ENCODE peak calls at places on chromosomes 13 and 19, in nine cellular contexts. X is GM23338; I is adrenal gland; L is naive thymus-derived CD4-positive, alpha-beta T cell; E is A549; F is K562; Y is CD4-positive, alpha-beta memory T cell; S is ovary; G is mucosa of descending colon. A is an unnamed sample. For H3K4me1, the result is how much of the 10 kb centered on the place peaks cover.

GRCh38 chr19:42274065-42274682 is 5.1 kb downstream of the CIC start:
- DNase-seq in L (no peak), I (no peak), G (peak), Y (no peak), S (no peak), F (no peak), X (no peak), E (no peak), A (no peak)

GRCh38 chr13:75178436-75178835 is 303.5 kb downstream of the TBC1D4 start:
- DNase-seq in F (no peak), Y (no peak), X (no peak), I (no peak), E (no peak), S (no peak), G (no peak), L (no peak), A (no peak)

GRCh38 chr19:49337267-49338022 is 2.2 kb downstream of the CD37 start:
- DNase-seq in L (no peak), X (peak), S (no peak), Y (no peak), F (no peak), I (peak), E (no peak), G (no peak), A (no peak)

GRCh38 chr13:78133511-78133910 is 214.9 kb upstream of the EDNRB start:
- DNase-seq in X (no peak), Y (no peak), S (no peak), L (no peak), E (no peak), I (no peak), F (no peak), G (no peak), A (no peak)

GRCh38 chr19:43782689-43783231 is 2.0 kb upstream of the KCNN4 start:
- DNase-seq in Y (peak), I (no peak), X (no peak), G (peak), F (peak), S (no peak), E (no peak), L (no peak), A (no peak)

GRCh38 chr19:2117215-2117960 is 20.7 kb downstream of the IZUMO4 start:
- DNase-seq in I (peak), F (no peak), E (no peak), Y (no peak), L (no peak), G (no peak), S (no peak), X (no peak), A (no peak)

GRCh38 chr13:99894835-99895427 is 76.6 kb downstream of the ZIC5 start:
- DNase-seq in L (no peak), I (no peak), G (peak), E (no peak), Y (no peak), S (no peak), X (peak), F (no peak), A (no peak)

GRCh38 chr19:275958-276646 is 15.1 kb downstream of the PLPP2 start:
- DNase-seq in E (no peak), L (no peak), Y (no peak), S (no peak), X (no peak), F (no peak), G (no peak), I (peak), A (no peak)

GRCh38 chr13:112770504-112770903 is 80.7 kb downstream of the ATP11A start:
- DNase-seq in I (no peak), F (no peak), X (no peak), Y (no peak), L (no peak), S (no peak), G (no peak), E (no peak), A (no peak)

GRCh38 chr19:6038634-6039405 is 60.9 kb upstream of the RANBP3 start:
- DNase-seq in F (no peak), E (no peak), L (no peak), X (no peak), I (peak), G (no peak), S (no peak), Y (no peak), A (no peak)

GRCh38 chr19:14150770-14151661 is 14.6 kb upstream of the ASF1B start:
- DNase-seq in E (no peak), S (no peak), G (no peak), Y (no peak), I (no peak), L (no peak), X (no peak), F (no peak), A (no peak)

GRCh38 chr13:23563085-23563484 is 7.1 kb upstream of the TNFRSF19 start:
- DNase-seq in I (no peak), Y (no peak), G (no peak), L (no peak), S (no peak), X (no peak), F (no peak), E (no peak), A (no peak)

GRCh38 chr13:85445534-85445933 is 353.7 kb downstream of the SLITRK6 start:
- DNase-seq in G (no peak), Y (no peak), X (no peak), E (no peak), S (no peak), L (no peak), I (no peak), F (no peak), A (no peak)

GRCh38 chr13:80329250-80329649 is 11.7 kb downstream of the SPRY2 start:
- DNase-seq in X (no peak), Y (no peak), F (no peak), L (no peak), S (no peak), E (no peak), G (no peak), I (no peak), A (no peak)

GRCh38 chr19:55283548-55284393 is at the start of gene BRSK1:
- DNase-seq in X (peak), L (no peak), Y (peak), F (peak), S (peak), G (peak), E (no peak), I (peak), A (peak)

GRCh38 chr13:49791753-49792549 is 531 bp downstream of the KPNA3 start:
- DNase-seq in Y (peak), F (peak), G (peak), S (no peak), L (peak), E (no peak), I (peak), X (peak), A (peak)

GRCh38 chr19:2015611-2015950 is at the start of gene BTBD2:
- DNase-seq in L (no peak), X (peak), S (peak), F (no peak), I (peak), E (no peak), G (peak), Y (peak), A (peak)

GRCh38 chr13:92390217-92390616 is 836.4 kb upstream of the GPC6 start:
- DNase-seq in X (no peak), G (no peak), S (no peak), Y (no peak), F (no peak), I (no peak), L (no peak), E (no peak), A (no peak)

GRCh38 chr13:44399045-44399444 is 25.4 kb downstream of the SERP2 start:
- DNase-seq in F (no peak), L (no peak), G (no peak), S (no peak), Y (no peak), E (no peak), X (no peak), I (no peak), A (no peak)

GRCh38 chr13:74074723-74075122 is 59.5 kb downstream of the KLF12 start:
- DNase-seq in L (no peak), F (no peak), E (no peak), S (no peak), X (no peak), G (no peak), Y (no peak), I (no peak), A (peak)

GRCh38 chr19:30056580-30056979 is 114.5 kb downstream of the URI1 start:
- DNase-seq in X (no peak), S (no peak), F (no peak), E (no peak), L (no peak), G (no peak), Y (no peak), I (no peak), A (no peak)

GRCh38 chr19:52739576-52739975 is 4.7 kb upstream of the ZNF611 start:
- DNase-seq in E (no peak), Y (no peak), I (no peak), G (no peak), S (no peak), X (peak), F (peak), L (no peak), A (no peak)

GRCh38 chr13:67123165-67123564 is 107.0 kb downstream of the PCDH9 start:
- DNase-seq in E (no peak), F (no peak), S (no peak), L (no peak), G (no peak), Y (no peak), X (no peak), I (no peak), A (peak)

GRCh38 chr19:6772866-6773322 is 386 bp downstream of the VAV1 start:
- DNase-seq in F (no peak), G (no peak), I (no peak), L (no peak), S (no peak), Y (no peak), E (no peak), X (no peak), A (no peak)

GRCh38 chr19:45785097-45785496 is 2.8 kb upstream of the DMPK start:
- DNase-seq in X (no peak), I (no peak), F (no peak), Y (no peak), L (no peak), G (no peak), E (no peak), S (no peak), A (no peak)

DNA sequence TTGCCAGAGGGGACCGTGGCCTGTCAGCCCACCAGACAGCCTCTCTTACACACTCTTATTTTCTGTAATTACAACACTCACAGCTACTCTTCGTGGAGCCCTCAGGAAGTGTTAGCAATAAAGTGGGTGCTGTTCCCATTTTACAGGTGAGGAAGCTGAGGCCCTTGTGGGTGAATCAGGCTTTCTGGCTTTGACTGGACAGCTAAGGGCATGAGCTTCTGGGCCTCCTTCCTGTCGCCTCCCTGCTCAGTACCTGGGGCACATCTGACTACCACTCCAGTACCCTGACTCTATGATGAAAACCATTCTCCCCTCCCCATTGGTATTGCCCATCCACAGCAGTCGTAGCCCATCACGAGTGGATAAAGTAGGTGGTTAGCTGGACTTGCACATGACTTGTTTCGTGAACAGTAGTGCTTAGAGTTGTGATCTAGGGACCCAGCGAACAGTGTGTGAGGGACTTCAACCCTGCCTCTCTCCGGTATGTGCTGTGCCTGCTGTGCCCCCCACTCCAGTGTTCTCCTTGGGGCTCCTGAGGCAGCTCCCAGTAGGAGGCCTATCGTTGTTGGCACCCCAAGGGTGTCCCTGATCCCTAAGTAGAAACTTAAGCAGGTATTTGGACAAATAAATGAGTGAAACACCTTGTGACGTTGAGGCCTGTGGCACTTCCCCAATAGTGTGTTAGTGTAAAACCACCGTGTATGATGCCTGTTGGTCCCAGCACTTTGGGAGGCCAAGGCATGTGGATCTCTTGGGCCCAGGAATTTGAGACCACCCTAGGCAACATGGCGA is 38.6 kb downstream of the GATAD2A start:
- DNase-seq in Y (no peak), G (peak), S (no peak), L (no peak), E (no peak), I (no peak), F (no peak), X (no peak), A (no peak)
- H3K4me1 ChIP-seq in Y (half or more), G (under half), S (under half), L (under half), E (under half), I (under half), F (under half), X (under half), A (under half)

GRCh38 chr19:18604820-18605159 is 1.8 kb downstream of the CRLF1 start:
- DNase-seq in G (no peak), I (no peak), E (no peak), Y (no peak), S (no peak), X (no peak), F (no peak), L (no peak), A (no peak)

GRCh38 chr19:18603958-18604819 is 2.4 kb downstream of the CRLF1 start:
- DNase-seq in L (no peak), F (no peak), Y (no peak), S (no peak), E (no peak), X (peak), I (no peak), G (no peak), A (no peak)

GRCh38 chr19:18605196-18605545 is 1.4 kb downstream of the CRLF1 start:
- DNase-seq in S (no peak), I (no peak), E (no peak), G (no peak), L (no peak), F (no peak), X (no peak), Y (no peak), A (no peak)

GRCh38 chr19:18606281-18607221 is at the start of gene CRLF1:
- DNase-seq in X (peak), G (no peak), L (no peak), Y (no peak), F (peak), I (no peak), E (no peak), S (no peak), A (no peak)

DNA sequence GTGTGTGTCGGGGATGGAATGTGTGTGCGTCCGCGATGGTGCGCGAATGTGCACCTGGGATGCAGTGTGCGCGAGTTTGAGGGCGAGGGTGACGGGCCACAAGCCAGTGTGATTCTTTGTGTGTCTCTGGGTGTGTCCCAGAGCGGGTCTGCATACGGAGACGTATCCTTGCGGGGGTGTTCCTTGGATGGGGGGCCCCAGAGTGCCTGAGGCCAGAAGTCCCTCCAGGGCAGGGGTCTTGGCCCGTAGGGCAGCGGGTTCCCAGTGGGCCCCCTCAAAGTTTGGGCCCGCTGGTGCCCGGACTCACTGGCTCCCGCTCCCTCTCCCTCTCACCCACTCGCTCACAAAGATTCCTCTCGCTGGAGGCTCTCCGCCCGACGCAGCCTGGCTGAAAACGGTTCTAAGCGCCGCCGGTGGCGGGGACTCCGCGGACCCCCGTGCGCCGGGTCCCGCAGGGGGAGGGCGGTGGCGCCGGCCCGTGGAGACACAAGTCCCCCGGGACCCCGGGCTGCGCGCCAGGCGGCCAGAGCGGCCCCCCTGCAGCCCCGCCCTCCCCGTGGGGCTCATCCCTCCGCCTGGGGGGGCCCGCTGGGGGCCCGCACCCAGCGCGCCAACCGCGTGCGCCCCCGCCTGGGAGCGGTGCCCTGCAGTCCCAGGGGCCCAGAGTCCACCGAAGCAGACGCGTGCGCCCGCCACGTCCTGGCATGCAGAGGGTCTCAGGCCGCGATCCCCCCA is 886 bp downstream of the CRLF1 start:
- DNase-seq in X (peak), G (no peak), L (no peak), Y (no peak), I (no peak), E (no peak), S (no peak), F (peak), A (no peak)
- H3K4me1 ChIP-seq in X (under half), G (under half), L (under half), Y (under half), I (under half), E (under half), S (under half), F (under half), A (under half)

GRCh38 chr19:17309962-17310461 is 649 bp downstream of the DDA1 start:
- DNase-seq in F (no peak), X (no peak), I (no peak), E (no peak), L (no peak), S (no peak), G (no peak), Y (peak), A (no peak)
- H3K4me1 ChIP-seq in F (half or more), X (under half), I (under half), E (under half), L (under half), S (under half), G (under half), Y (under half), A (under half)

GRCh38 chr19:18504886-18505610 is 16.8 kb downstream of the ELL start:
- DNase-seq in X (no peak), F (no peak), G (no peak), S (no peak), L (no peak), E (no peak), Y (no peak), I (no peak), A (peak)

GRCh38 chr19:18503971-18504885 is 17.6 kb downstream of the ELL start:
- DNase-seq in S (no peak), Y (no peak), F (no peak), G (peak), I (no peak), X (no peak), E (no peak), L (no peak), A (peak)

GRCh38 chr19:18502633-18503294 is 19.1 kb downstream of the ELL start:
- DNase-seq in G (no peak), F (no peak), I (peak), X (no peak), E (no peak), L (no peak), S (no peak), Y (no peak), A (no peak)

GRCh38 chr19:18502236-18502632 is 19.6 kb downstream of the ELL start:
- DNase-seq in X (no peak), L (no peak), Y (no peak), I (no peak), F (no peak), S (no peak), E (no peak), G (no peak), A (no peak)

DNA sequence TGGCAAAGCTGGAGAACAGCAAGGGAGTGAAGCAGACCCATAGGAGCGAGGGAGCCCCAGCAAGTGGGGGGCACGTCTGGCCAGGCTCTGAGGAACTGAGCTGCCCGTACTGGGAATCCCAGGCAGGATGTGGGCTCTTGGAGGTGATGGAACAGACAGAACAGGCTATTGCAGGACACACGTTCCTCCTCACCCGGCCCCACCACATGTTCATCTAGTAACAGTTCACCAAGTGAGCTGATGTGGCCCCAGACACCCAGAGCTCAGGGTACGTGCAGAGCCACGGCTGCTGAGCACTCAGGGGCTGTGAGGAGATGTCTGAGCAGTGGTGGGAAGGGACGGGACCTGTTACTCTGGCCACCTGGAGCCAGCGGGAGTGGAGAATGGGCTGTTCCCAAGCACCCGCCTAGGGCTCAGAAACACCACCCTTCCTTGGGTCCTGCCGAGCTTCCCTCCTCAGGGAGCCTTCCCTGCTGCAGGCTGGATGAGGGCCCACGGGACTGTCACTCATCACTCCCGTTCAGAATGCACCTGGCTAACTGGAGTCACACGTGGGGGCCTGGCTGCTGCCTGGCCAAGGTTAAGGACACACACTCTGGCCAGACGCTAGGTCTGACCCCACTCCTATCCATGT is 18.4 kb downstream of the ELL start:
- DNase-seq in S (no peak), X (no peak), G (no peak), F (no peak), I (peak), L (no peak), Y (no peak), E (no peak), A (no peak)
- H3K4me1 ChIP-seq in S (half or more), X (under half), G (half or more), F (half or more), I (under half), L (under half), Y (half or more), E (under half), A (under half)

DNA sequence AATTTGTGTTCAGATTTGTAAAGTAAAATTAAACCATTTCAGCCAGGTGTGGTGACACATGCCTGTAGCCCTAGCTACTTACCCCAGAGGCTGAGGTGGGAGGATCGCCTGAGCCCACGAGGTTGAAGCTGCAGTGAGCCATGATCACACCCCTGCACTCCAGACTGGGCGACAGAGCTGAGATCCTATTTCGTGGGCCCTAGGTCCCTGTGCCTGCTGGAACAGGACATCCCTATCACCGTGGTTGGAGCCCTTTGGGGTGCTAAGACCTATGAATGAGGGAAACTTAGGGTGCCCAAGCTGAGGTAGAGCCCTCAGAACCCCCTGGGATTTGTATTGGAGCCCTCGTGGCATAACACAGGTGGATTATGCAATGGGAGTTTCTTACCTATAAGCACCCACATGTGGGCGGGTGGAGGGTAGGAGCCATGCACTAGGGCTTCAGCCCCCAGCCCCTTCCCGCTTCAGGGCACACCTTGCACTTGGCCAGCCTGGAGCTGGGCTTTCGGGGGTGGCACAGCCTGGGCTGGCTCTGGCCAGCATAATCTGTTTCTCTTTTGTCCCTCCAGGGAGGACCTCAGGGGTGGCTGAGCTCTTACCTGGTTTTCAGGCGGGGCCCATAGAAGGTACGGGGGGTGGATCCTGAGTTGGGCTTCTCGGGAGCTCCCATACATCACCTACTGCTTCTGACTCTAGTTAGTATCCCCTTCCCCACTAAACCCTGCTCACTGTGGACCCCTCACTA is 7.2 kb upstream of the USF2 start:
- DNase-seq in S (no peak), L (no peak), I (peak), F (no peak), Y (no peak), G (peak), X (no peak), E (no peak), A (no peak)
- H3K4me1 ChIP-seq in S (under half), L (under half), I (under half), F (under half), Y (under half), G (under half), X (under half), E (under half), A (under half)